ENCODE peak calls at places on chromosomes 13 and 19, in four cellular contexts. One of them, this sample, is unnamed. For H3K4me1, the result is how much of the 10 kb centered on the place peaks cover.

GRCh38 chr13:112657850-112658445 is 31.9 kb upstream of the ATP11A start:
- DNase-seq in adrenal gland: no peak
- DNase-seq in esophagus muscularis mucosa: no peak
- DNase-seq in IMR-90: peak
- DNase-seq in this sample: no peak

GRCh38 chr19:39307233-39307821 is 11.1 kb downstream of the IFNL1 start:
- DNase-seq in IMR-90: no peak
- DNase-seq in adrenal gland: peak
- DNase-seq in esophagus muscularis mucosa: no peak
- DNase-seq in this sample: no peak

GRCh38 chr19:2785244-2786000 is at the start of gene THOP1:
- DNase-seq in IMR-90: peak
- DNase-seq in esophagus muscularis mucosa: peak
- DNase-seq in adrenal gland: peak
- DNase-seq in this sample: peak

GRCh38 chr13:23656637-23657036 is 86.4 kb downstream of the TNFRSF19 start:
- DNase-seq in esophagus muscularis mucosa: no peak
- DNase-seq in adrenal gland: peak
- DNase-seq in IMR-90: peak
- DNase-seq in this sample: no peak

GRCh38 chr19:10421240-10421948 is 1.1 kb downstream of the PDE4A start:
- DNase-seq in esophagus muscularis mucosa: no peak
- DNase-seq in IMR-90: no peak
- DNase-seq in adrenal gland: no peak
- DNase-seq in this sample: no peak

GRCh38 chr13:35712907-35713685 is 236.6 kb upstream of the MAB21L1 start:
- DNase-seq in adrenal gland: no peak
- DNase-seq in esophagus muscularis mucosa: no peak
- DNase-seq in IMR-90: peak
- DNase-seq in this sample: no peak

GRCh38 chr13:99386911-99387788 is 80.0 kb upstream of the GPR183 start:
- DNase-seq in adrenal gland: peak
- DNase-seq in IMR-90: no peak
- DNase-seq in esophagus muscularis mucosa: no peak
- DNase-seq in this sample: peak

GRCh38 chr19:10085641-10086031 is 481 bp upstream of the SHFL start:
- DNase-seq in esophagus muscularis mucosa: no peak
- DNase-seq in adrenal gland: peak
- DNase-seq in IMR-90: no peak
- DNase-seq in this sample: no peak

GRCh38 chr19:58554494-58555368 is at the start of gene CHMP2A:
- DNase-seq in adrenal gland: peak
- DNase-seq in esophagus muscularis mucosa: peak
- DNase-seq in IMR-90: peak
- DNase-seq in this sample: peak

GRCh38 chr19:6532244-6532999 is 1.6 kb downstream of the TNFSF9 start:
- DNase-seq in esophagus muscularis mucosa: no peak
- DNase-seq in IMR-90: no peak
- DNase-seq in adrenal gland: no peak
- DNase-seq in this sample: no peak

GRCh38 chr19:47776568-47776967 is 1.9 kb upstream of the SELENOW start:
- DNase-seq in esophagus muscularis mucosa: no peak
- DNase-seq in IMR-90: no peak
- DNase-seq in adrenal gland: no peak
- DNase-seq in this sample: no peak

GRCh38 chr19:52640916-52641315 is 2.8 kb upstream of the ZNF83 start:
- DNase-seq in adrenal gland: no peak
- DNase-seq in esophagus muscularis mucosa: no peak
- DNase-seq in IMR-90: no peak
- DNase-seq in this sample: no peak

GRCh38 chr19:55231391-55232283 is 3.1 kb upstream of the TMEM86B start:
- DNase-seq in IMR-90: no peak
- DNase-seq in adrenal gland: no peak
- DNase-seq in esophagus muscularis mucosa: no peak
- DNase-seq in this sample: no peak

GRCh38 chr13:27709779-27710178 is 82.5 kb upstream of the GSX1 start:
- DNase-seq in adrenal gland: no peak
- DNase-seq in esophagus muscularis mucosa: no peak
- DNase-seq in IMR-90: no peak
- DNase-seq in this sample: no peak

GRCh38 chr19:2719910-2720776 is 1.0 kb downstream of the DIRAS1 start:
- DNase-seq in adrenal gland: no peak
- DNase-seq in esophagus muscularis mucosa: no peak
- DNase-seq in IMR-90: peak
- DNase-seq in this sample: no peak

GRCh38 chr13:34465423-34465922 is 476.6 kb upstream of the NBEA start:
- DNase-seq in esophagus muscularis mucosa: no peak
- DNase-seq in adrenal gland: no peak
- DNase-seq in IMR-90: no peak
- DNase-seq in this sample: no peak

GRCh38 chr13:110641055-110642015 is 26.0 kb downstream of the NAXD start:
- DNase-seq in esophagus muscularis mucosa: no peak
- DNase-seq in adrenal gland: peak
- DNase-seq in IMR-90: peak
- DNase-seq in this sample: no peak

GRCh38 chr13:111658150-111659100 is 338.0 kb downstream of the TEX29 start:
- DNase-seq in adrenal gland: no peak
- DNase-seq in IMR-90: no peak
- DNase-seq in esophagus muscularis mucosa: no peak
- DNase-seq in this sample: no peak

GRCh38 chr13:51006067-51006800 is 96.6 kb downstream of the RNASEH2B start:
- DNase-seq in adrenal gland: no peak
- DNase-seq in IMR-90: no peak
- DNase-seq in esophagus muscularis mucosa: peak
- DNase-seq in this sample: no peak

GRCh38 chr19:16596399-16596798 is 24.2 kb upstream of the SLC35E1 start:
- DNase-seq in adrenal gland: no peak
- DNase-seq in esophagus muscularis mucosa: no peak
- DNase-seq in IMR-90: no peak
- DNase-seq in this sample: no peak

GRCh38 chr19:2491130-2491801 is 15.3 kb downstream of the GADD45B start:
- DNase-seq in IMR-90: peak
- DNase-seq in adrenal gland: peak
- DNase-seq in esophagus muscularis mucosa: no peak
- DNase-seq in this sample: no peak

GRCh38 chr13:55554741-55555140 is 1586.0 kb upstream of the PRR20A start:
- DNase-seq in IMR-90: no peak
- DNase-seq in adrenal gland: no peak
- DNase-seq in esophagus muscularis mucosa: no peak
- DNase-seq in this sample: no peak

GRCh38 chr13:111877906-111878305 is 189.0 kb upstream of the SOX1 start:
- DNase-seq in adrenal gland: no peak
- DNase-seq in IMR-90: no peak
- DNase-seq in esophagus muscularis mucosa: peak
- DNase-seq in this sample: no peak

GRCh38 chr13:99995503-99996176 is 14.1 kb downstream of the ZIC2 start:
- DNase-seq in IMR-90: no peak
- DNase-seq in adrenal gland: no peak
- DNase-seq in esophagus muscularis mucosa: no peak
- DNase-seq in this sample: no peak

GRCh38 chr19:13707901-13708300 is 56.4 kb upstream of the MRI1 start:
- DNase-seq in esophagus muscularis mucosa: no peak
- DNase-seq in IMR-90: no peak
- DNase-seq in adrenal gland: no peak
- DNase-seq in this sample: no peak

GRCh38 chr19:3783660-3784584 is 2.3 kb downstream of the MATK start:
- DNase-seq in IMR-90: no peak
- DNase-seq in esophagus muscularis mucosa: no peak
- DNase-seq in adrenal gland: no peak
- DNase-seq in this sample: no peak

GRCh38 chr19:3785938-3786824 is at the start of gene MATK:
- DNase-seq in IMR-90: no peak
- DNase-seq in adrenal gland: no peak
- DNase-seq in esophagus muscularis mucosa: no peak
- DNase-seq in this sample: no peak

GRCh38 chr19:3782903-3783302 is 3.3 kb downstream of the MATK start:
- DNase-seq in adrenal gland: no peak
- DNase-seq in IMR-90: no peak
- DNase-seq in esophagus muscularis mucosa: no peak
- DNase-seq in this sample: no peak

GRCh38 chr19:3784607-3785463 is 1.3 kb downstream of the MATK start:
- DNase-seq in esophagus muscularis mucosa: no peak
- DNase-seq in IMR-90: no peak
- DNase-seq in adrenal gland: no peak
- DNase-seq in this sample: no peak

GRCh38 chr19:3785464-3785937 is 680 bp downstream of the MATK start:
- DNase-seq in esophagus muscularis mucosa: no peak
- DNase-seq in adrenal gland: no peak
- DNase-seq in IMR-90: no peak
- DNase-seq in this sample: no peak
- TF ChIP-seq POLR2A in esophagus muscularis mucosa: no peak
- TF ChIP-seq POLR2A in adrenal gland: no peak
- TF ChIP-seq POLR2A in IMR-90: no peak
- TF ChIP-seq POLR2A in this sample: no peak

GRCh38 chr19:50819636-50820035 is 4.0 kb downstream of the KLK1 start:
- DNase-seq in adrenal gland: no peak
- DNase-seq in IMR-90: no peak
- DNase-seq in esophagus muscularis mucosa: no peak
- DNase-seq in this sample: no peak

GRCh38 chr19:50820549-50821247 is 2.9 kb downstream of the KLK1 start:
- DNase-seq in esophagus muscularis mucosa: no peak
- DNase-seq in IMR-90: no peak
- DNase-seq in adrenal gland: no peak
- DNase-seq in this sample: no peak

GRCh38 chr19:50817941-50818858 is 5.4 kb downstream of the KLK1 start:
- DNase-seq in adrenal gland: peak
- DNase-seq in esophagus muscularis mucosa: no peak
- DNase-seq in IMR-90: no peak
- DNase-seq in this sample: no peak

GRCh38 chr19:50820086-50820485 is 3.5 kb downstream of the KLK1 start:
- DNase-seq in IMR-90: no peak
- DNase-seq in adrenal gland: no peak
- DNase-seq in esophagus muscularis mucosa: no peak
- DNase-seq in this sample: no peak

DNA sequence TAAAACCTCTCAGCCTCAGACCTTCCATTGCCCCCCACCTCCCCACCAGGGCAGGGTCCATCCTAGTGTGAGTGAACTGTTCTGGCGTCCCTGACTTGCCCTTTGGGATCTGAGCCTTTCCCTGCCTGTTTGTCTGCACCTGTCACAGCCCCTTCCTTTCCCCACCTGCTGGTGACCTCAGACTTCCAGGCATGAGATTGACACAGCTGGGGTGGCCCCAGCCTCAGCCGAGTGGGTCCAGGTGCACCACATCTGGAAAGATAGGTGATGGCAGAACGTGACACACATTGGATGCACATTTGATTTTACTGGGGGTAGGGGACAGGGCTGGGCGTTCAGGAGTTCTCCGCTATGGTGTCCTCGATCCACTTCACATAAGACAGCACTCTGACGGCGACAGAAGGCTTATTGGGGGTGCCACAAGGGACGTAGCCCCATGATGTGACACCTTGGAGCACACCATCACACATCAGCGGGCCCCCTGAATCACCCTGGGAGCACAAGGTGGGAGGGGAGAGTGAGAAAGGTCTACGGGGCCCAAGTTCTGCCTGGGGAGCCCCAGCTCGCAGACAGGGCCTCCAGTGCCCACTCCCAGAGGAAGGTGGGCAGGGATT is 4.6 kb downstream of the KLK1 start:
- DNase-seq in adrenal gland: no peak
- DNase-seq in esophagus muscularis mucosa: no peak
- DNase-seq in IMR-90: no peak
- DNase-seq in this sample: no peak
- H3K4me1 ChIP-seq in adrenal gland: under half
- H3K4me1 ChIP-seq in esophagus muscularis mucosa: under half
- H3K4me1 ChIP-seq in IMR-90: under half
- H3K4me1 ChIP-seq in this sample: under half

GRCh38 chr19:44588753-44589112 is 24.6 kb upstream of the IGSF23 start:
- DNase-seq in adrenal gland: no peak
- DNase-seq in IMR-90: no peak
- DNase-seq in esophagus muscularis mucosa: no peak
- DNase-seq in this sample: no peak
- TF ChIP-seq POLR2A in adrenal gland: no peak
- TF ChIP-seq POLR2A in IMR-90: no peak
- TF ChIP-seq POLR2A in esophagus muscularis mucosa: no peak
- TF ChIP-seq POLR2A in this sample: no peak

GRCh38 chr13:46374710-46375109 is 12.3 kb downstream of the RUBCNL start:
- DNase-seq in adrenal gland: no peak
- DNase-seq in IMR-90: no peak
- DNase-seq in esophagus muscularis mucosa: no peak
- DNase-seq in this sample: no peak
- H3K4me1 ChIP-seq in adrenal gland: under half
- H3K4me1 ChIP-seq in IMR-90: under half
- H3K4me1 ChIP-seq in esophagus muscularis mucosa: under half
- H3K4me1 ChIP-seq in this sample: under half

DNA sequence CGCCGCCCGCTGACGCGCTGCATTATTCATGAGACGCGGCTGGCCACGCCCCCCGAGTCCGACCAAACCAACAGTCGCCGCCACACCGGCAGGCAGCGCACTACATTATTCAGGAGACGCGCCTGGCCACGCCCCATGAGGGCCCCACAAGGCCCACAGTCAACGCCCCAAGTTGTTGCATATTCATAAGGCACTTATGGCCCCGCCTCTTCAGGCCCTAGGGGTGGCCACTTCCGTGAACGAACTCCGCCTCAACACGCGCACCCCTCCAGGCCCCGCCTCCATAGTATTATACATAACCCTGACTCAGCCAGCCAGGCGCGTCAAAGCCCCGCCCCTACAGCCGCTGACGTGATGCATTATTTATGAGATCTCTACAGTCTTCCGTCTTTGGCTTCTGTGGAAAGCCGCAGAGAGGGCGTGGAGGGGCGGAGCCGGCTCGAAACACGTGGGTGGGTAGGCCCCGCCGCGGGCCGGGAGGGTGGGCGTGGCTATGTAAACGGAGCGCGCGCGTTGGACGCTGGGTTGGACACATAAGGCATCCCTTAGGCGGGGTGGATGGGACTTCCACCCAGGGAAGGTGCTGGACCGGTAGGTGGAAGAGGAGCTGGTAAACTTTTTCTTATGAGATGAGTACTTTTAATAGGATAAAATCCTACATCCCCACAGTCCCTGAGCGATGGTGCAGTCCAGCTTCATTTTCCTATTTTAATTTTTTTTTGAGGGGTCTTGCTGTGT is 423 bp upstream of the ELL start:
- DNase-seq in adrenal gland: peak
- DNase-seq in IMR-90: peak
- DNase-seq in esophagus muscularis mucosa: peak
- DNase-seq in this sample: peak
- TF ChIP-seq POLR2A in adrenal gland: peak
- TF ChIP-seq POLR2A in IMR-90: no peak
- TF ChIP-seq POLR2A in esophagus muscularis mucosa: no peak
- TF ChIP-seq POLR2A in this sample: no peak

GRCh38 chr13:40971321-40971720 is 47.8 kb downstream of the ELF1 start:
- DNase-seq in esophagus muscularis mucosa: no peak
- DNase-seq in IMR-90: no peak
- DNase-seq in adrenal gland: no peak
- DNase-seq in this sample: no peak
- H3K4me1 ChIP-seq in esophagus muscularis mucosa: half or more
- H3K4me1 ChIP-seq in IMR-90: under half
- H3K4me1 ChIP-seq in adrenal gland: under half
- H3K4me1 ChIP-seq in this sample: half or more

This sample was measured in vagina.